ENCODE peak calls at places on chromosomes 1 and 21, in four cellular contexts. V, O, J and S are unnamed samples.
A peak's percentile ranks its signal among the peaks of the same experiment; 100 is the strongest.

GRCh38 chr1:3375256-3375655 is 79.2 kb upstream of the ARHGEF16 start:
- DNase-seq in V (peak; percentile 12), O (no peak), J (no peak), S (no peak)

GRCh38 chr21:20110368-20110767 is 887.8 kb upstream of the NCAM2 start:
- DNase-seq in V (no peak), O (no peak), J (no peak), S (no peak)

GRCh38 chr1:56577859-56578663 is 1.3 kb downstream of the PLPP3 start:
- DNase-seq in V (peak; percentile 44), O (peak; percentile 33), J (peak; percentile 27), S (peak; percentile 68)

GRCh38 chr1:11654571-11655262 is at the start of gene FBXO44:
- DNase-seq in V (no peak), O (no peak), J (peak; percentile 67), S (peak; percentile 54)

GRCh38 chr1:204503122-204503912 is 8.7 kb upstream of the PIK3C2B start:
- DNase-seq in V (peak; percentile 66), O (peak; percentile 62), J (peak; percentile 59), S (peak; percentile 42)

GRCh38 chr1:157040802-157041201 is 4.7 kb downstream of the ARHGEF11 start:
- DNase-seq in V (peak; percentile 49), O (no peak), J (no peak), S (peak; percentile 64)

GRCh38 chr1:109272831-109273547 is 10.0 kb downstream of the PSRC1 start:
- DNase-seq in V (no peak), O (no peak), J (no peak), S (no peak)

GRCh38 chr1:210467440-210468040 is 138.8 kb downstream of the HHAT start:
- DNase-seq in V (no peak), O (no peak), J (peak; percentile 7), S (peak; percentile 17)

GRCh38 chr1:197320991-197321531 is 53.0 kb downstream of the CRB1 start:
- DNase-seq in V (peak; percentile 51), O (peak; percentile 93), J (peak; percentile 54), S (peak; percentile 26)

GRCh38 chr1:208410409-208410808 is 166.2 kb upstream of the PLXNA2 start:
- DNase-seq in V (no peak), O (no peak), J (no peak), S (no peak)

GRCh38 chr1:110616587-110616986 is 10.4 kb upstream of the KCNA2 start:
- DNase-seq in V (peak; percentile 8), O (peak; percentile 31), J (no peak), S (peak; percentile 19)